ENCODE peak calls at places on chromosomes 3 and 15, in eight cellular contexts. G, H, K, Q, R, Z, U and T are unnamed samples.

GRCh38 chr15:65056868-65057548 is 10.8 kb downstream of the RASL12 start:
- DNase-seq in G (no peak), H (peak; percentile 57), K (peak; percentile 9), Q (peak; percentile 76), R (no peak), Z (no peak), U (no peak), T (no peak)

GRCh38 chr15:85750807-85751730 is 43.7 kb downstream of the KLHL25 start:
- DNase-seq in G (peak; percentile 89), H (no peak), K (no peak), Q (no peak), R (peak; percentile 54), Z (no peak), U (no peak), T (no peak)

GRCh38 chr15:91357527-91357926 is 257.5 kb downstream of the SV2B start:
- DNase-seq in G (no peak), H (no peak), K (no peak), Q (no peak), R (no peak), Z (no peak), U (no peak), T (no peak)

GRCh38 chr3:55571913-55572312 is 84.8 kb upstream of the WNT5A start:
- DNase-seq in G (no peak), H (peak; percentile 52), K (no peak), Q (no peak), R (peak; percentile 54), Z (no peak), U (no peak), T (peak; percentile 70)

GRCh38 chr15:75712668-75713337 is at the start of gene CSPG4:
- DNase-seq in G (no peak), H (peak; percentile 63), K (peak; percentile 64), Q (no peak), R (no peak), Z (no peak), U (no peak), T (peak; percentile 48)

GRCh38 chr3:29240248-29240647 is 40.6 kb upstream of the RBMS3 start:
- DNase-seq in G (peak; percentile 3), H (no peak), K (no peak), Q (no peak), R (no peak), Z (peak; percentile 86), U (no peak), T (no peak)

GRCh38 chr3:9779197-9779596 is 9.4 kb upstream of the CAMK1 start:
- DNase-seq in G (peak; percentile 65), H (no peak), K (no peak), Q (no peak), R (no peak), Z (no peak), U (no peak), T (no peak)

GRCh38 chr15:65790692-65791334 is 1.3 kb downstream of the DENND4A start:
- DNase-seq in G (peak; percentile 59), H (no peak), K (no peak), Q (peak; percentile 54), R (peak; percentile 49), Z (peak; percentile 55), U (no peak), T (no peak)

GRCh38 chr15:25176991-25177954 is 222.5 kb downstream of the SNRPN start:
- DNase-seq in G (no peak), H (peak; percentile 2), K (peak; percentile 9), Q (no peak), R (no peak), Z (no peak), U (peak; percentile 1), T (no peak)

GRCh38 chr3:122572940-122573412 is 4.5 kb upstream of the PARP15 start:
- DNase-seq in G (peak; percentile 93), H (no peak), K (no peak), Q (no peak), R (no peak), Z (peak; percentile 63), U (no peak), T (no peak)

GRCh38 chr3:146065573-146066006 is 95.4 kb downstream of the PLOD2 start:
- DNase-seq in G (peak; percentile 52), H (no peak), K (no peak), Q (no peak), R (no peak), Z (peak; percentile 80), U (peak; percentile 64), T (no peak)

GRCh38 chr3:151940481-151940880 is 67.0 kb downstream of the SUCNR1 start:
- DNase-seq in G (no peak), H (no peak), K (no peak), Q (no peak), R (no peak), Z (no peak), U (no peak), T (no peak)

GRCh38 chr3:14803101-14803980 is 15.4 kb upstream of the FGD5 start:
- DNase-seq in G (no peak), H (peak; percentile 72), K (no peak), Q (peak; percentile 58), R (no peak), Z (peak; percentile 70), U (no peak), T (no peak)

GRCh38 chr3:169869484-169870304 is at the start of gene LRRC31:
- DNase-seq in G (no peak), H (no peak), K (no peak), Q (no peak), R (no peak), Z (no peak), U (no peak), T (no peak)

GRCh38 chr15:55916666-55917409 is 76.6 kb downstream of the NEDD4 start:
- DNase-seq in G (no peak), H (no peak), K (no peak), Q (no peak), R (no peak), Z (no peak), U (no peak), T (peak; percentile 46)
- H3K4me3 ChIP-seq in G (no peak overlapping the region), H (no peak overlapping the region), K (no peak overlapping the region), Q (peak overlapping the region; percentile 47), R (no peak overlapping the region), Z (no peak overlapping the region), U (no peak overlapping the region), T (no peak overlapping the region)

DNA sequence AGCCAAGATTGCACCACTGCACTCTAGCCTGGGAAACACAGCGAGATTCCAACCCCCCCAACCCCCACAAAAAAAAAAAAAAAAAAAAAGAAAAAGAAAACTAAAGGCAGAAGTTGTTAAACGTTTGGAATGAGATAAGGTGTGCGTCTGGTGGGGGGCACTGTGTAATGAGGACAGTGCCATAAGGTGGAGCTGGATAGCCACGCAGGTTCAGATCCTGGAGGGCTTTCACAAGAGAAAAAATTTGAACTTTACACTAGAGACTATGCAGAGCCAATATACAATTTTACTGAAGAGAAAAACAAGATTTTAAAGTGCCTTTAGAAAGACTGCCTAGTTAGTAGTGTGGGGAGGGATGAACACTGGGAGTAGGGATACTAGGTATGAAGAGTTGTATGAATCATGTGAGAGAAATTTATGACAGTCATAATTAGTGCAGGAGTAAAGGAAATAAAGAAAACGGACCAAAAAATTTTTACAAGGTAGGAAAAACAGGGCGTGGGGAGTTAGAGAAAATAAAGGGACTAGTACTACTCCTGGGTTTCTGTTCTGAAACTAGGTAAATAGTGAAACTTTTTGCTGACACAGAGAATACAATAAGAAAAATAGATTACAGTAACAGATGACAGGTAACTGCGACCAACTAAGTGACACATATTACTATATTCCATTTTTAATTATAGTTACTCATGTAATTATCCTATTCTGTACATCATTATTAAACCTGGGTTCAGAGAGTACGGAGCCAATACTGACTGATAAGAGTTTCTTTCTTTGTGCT is 108.1 kb downstream of the PEAK1 start:
- DNase-seq in G (no peak), H (no peak), K (no peak), Q (no peak), R (no peak), Z (no peak), U (no peak), T (no peak)
- TF ChIP-seq CTCF in G (no peak), H (no peak), K (no peak), Q (no peak), R (no peak), Z (no peak), U (no peak), T (no peak)

GRCh38 chr15:41922353-41922752 is 28.5 kb upstream of the SPTBN5 start:
- DNase-seq in G (no peak), H (no peak), K (no peak), Q (no peak), R (no peak), Z (no peak), U (no peak), T (no peak)

GRCh38 chr15:41923424-41923999 is 29.7 kb upstream of the SPTBN5 start:
- DNase-seq in G (no peak), H (no peak), K (no peak), Q (no peak), R (no peak), Z (no peak), U (no peak), T (no peak)

GRCh38 chr15:41919954-41920538 is 26.2 kb upstream of the SPTBN5 start:
- DNase-seq in G (no peak), H (no peak), K (peak; percentile 71), Q (no peak), R (no peak), Z (peak; percentile 97), U (peak; percentile 63), T (no peak)

GRCh38 chr15:41919201-41919820 is 25.5 kb upstream of the SPTBN5 start:
- DNase-seq in G (no peak), H (no peak), K (peak; percentile 42), Q (no peak), R (no peak), Z (no peak), U (no peak), T (no peak)

GRCh38 chr15:41921167-41921566 is 27.3 kb upstream of the SPTBN5 start:
- DNase-seq in G (no peak), H (no peak), K (no peak), Q (no peak), R (no peak), Z (peak; percentile 43), U (no peak), T (no peak)
- TF ChIP-seq POLR2A in G (no peak), H (no peak), K (no peak), Q (no peak), R (no peak), Z (no peak), U (no peak), T (no peak)

DNA sequence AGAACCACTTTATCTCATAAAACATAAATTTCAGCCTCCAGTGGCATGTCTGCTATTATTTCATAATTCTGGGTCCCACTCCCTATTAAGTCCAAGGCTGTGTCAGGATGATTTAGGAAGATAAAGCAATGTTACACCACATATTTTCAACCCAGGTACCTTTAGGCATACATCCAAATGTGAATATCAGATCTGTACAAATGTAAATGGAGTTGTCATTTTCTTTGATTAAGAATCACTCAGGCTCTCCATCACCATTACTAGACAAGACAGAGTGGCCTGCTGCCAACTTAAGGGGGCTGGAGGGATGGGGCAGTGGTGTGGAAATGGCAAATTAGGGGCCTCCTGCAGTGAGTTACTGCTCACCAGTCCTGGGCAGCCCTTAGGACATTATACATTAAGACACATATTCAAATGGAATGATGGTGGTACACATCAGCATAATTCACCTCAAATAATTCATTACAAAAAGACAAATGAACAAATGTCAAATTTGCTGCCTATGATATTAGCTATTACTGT is 211.0 kb downstream of the TNIK start:
- DNase-seq in G (no peak), H (no peak), K (no peak), Q (no peak), R (no peak), Z (no peak), U (no peak), T (no peak)
- H3K4me3 ChIP-seq in G (no peak overlapping the region), H (no peak overlapping the region), K (no peak overlapping the region), Q (no peak overlapping the region), R (no peak overlapping the region), Z (no peak overlapping the region), U (no peak overlapping the region), T (no peak overlapping the region)

GRCh38 chr3:126132751-126133511 is 47.5 kb downstream of the ALDH1L1 start:
- DNase-seq in G (no peak), H (peak; percentile 2), K (no peak), Q (peak; percentile 13), R (peak; percentile 45), Z (no peak), U (no peak), T (peak; percentile 18)
- TF ChIP-seq CTCF in G (no peak), H (no peak), K (no peak), Q (peak; percentile 27), R (no peak), Z (peak; percentile 13), U (no peak), T (peak; percentile 20)